ENCODE peak calls at places on chromosomes 16 and 17, in ten cellular contexts. W, L, D, P, F, V, S, T, Z and Y are unnamed samples.
A peak's percentile ranks its signal among the peaks of the same experiment; 100 is the strongest.

GRCh38 chr16:80852261-80852872 is 48.0 kb upstream of the CDYL2 start:
- DNase-seq in W (no peak), L (peak; percentile 60), D (no peak), P (no peak), F (no peak), V (no peak), S (no peak), T (peak; percentile 18), Z (no peak), Y (peak; percentile 51)

GRCh38 chr17:79031996-79032875 is 8.3 kb downstream of the C1QTNF1 start:
- DNase-seq in W (peak; percentile 84), L (no peak), D (no peak), P (no peak), F (no peak), V (peak; percentile 55), S (peak; percentile 20), T (no peak), Z (no peak), Y (no peak)

GRCh38 chr17:70558821-70559220 is 389.5 kb downstream of the KCNJ2 start:
- DNase-seq in W (no peak), L (no peak), D (no peak), P (no peak), F (no peak), V (no peak), S (no peak), T (no peak), Z (no peak), Y (no peak)

GRCh38 chr17:29749045-29749825 is 126.5 kb upstream of the CORO6 start:
- DNase-seq in W (no peak), L (no peak), D (no peak), P (no peak), F (no peak), V (no peak), S (no peak), T (no peak), Z (no peak), Y (no peak)

GRCh38 chr17:36593651-36594316 is 2.1 kb downstream of the DHRS11 start:
- DNase-seq in W (peak; percentile 68), L (no peak), D (no peak), P (no peak), F (no peak), V (peak; percentile 44), S (no peak), T (no peak), Z (no peak), Y (peak; percentile 26)

GRCh38 chr16:85891033-85891775 is 7.8 kb upstream of the IRF8 start:
- DNase-seq in W (no peak), L (no peak), D (peak; percentile 46), P (peak; percentile 43), F (no peak), V (no peak), S (no peak), T (peak; percentile 49), Z (no peak), Y (no peak)

GRCh38 chr16:46746821-46747776 is 1.0 kb downstream of the MYLK3 start:
- DNase-seq in W (peak; percentile 76), L (no peak), D (no peak), P (no peak), F (no peak), V (peak; percentile 72), S (no peak), T (no peak), Z (no peak), Y (no peak)

GRCh38 chr16:89695875-89696597 is 5.5 kb downstream of the SPATA2L start:
- DNase-seq in W (peak; percentile 81), L (no peak), D (no peak), P (no peak), F (no peak), V (peak; percentile 71), S (no peak), T (no peak), Z (no peak), Y (no peak)

GRCh38 chr16:81214745-81215166 is 23.7 kb upstream of the BCO1 start:
- DNase-seq in W (no peak), L (peak; percentile 46), D (no peak), P (no peak), F (peak; percentile 39), V (no peak), S (no peak), T (peak; percentile 19), Z (no peak), Y (peak; percentile 10)

GRCh38 chr17:4503283-4504005 is 4.8 kb downstream of the SPNS2 start:
- DNase-seq in W (no peak), L (no peak), D (no peak), P (no peak), F (no peak), V (no peak), S (no peak), T (no peak), Z (no peak), Y (no peak)

GRCh38 chr17:29178750-29179231 is 1.4 kb downstream of the MYO18A start:
- DNase-seq in W (peak; percentile 86), L (no peak), D (peak; percentile 64), P (no peak), F (no peak), V (no peak), S (no peak), T (no peak), Z (no peak), Y (peak; percentile 55)

GRCh38 chr16:27193300-27193990 is 9.9 kb upstream of the KDM8 start:
- DNase-seq in W (no peak), L (no peak), D (no peak), P (no peak), F (no peak), V (no peak), S (no peak), T (no peak), Z (no peak), Y (no peak)

GRCh38 chr17:58317421-58318064 is 11.1 kb downstream of the TSPOAP1 start:
- DNase-seq in W (peak; percentile 86), L (peak; percentile 66), D (peak; percentile 45), P (peak; percentile 36), F (peak; percentile 37), V (peak; percentile 85), S (peak; percentile 58), T (peak; percentile 98), Z (peak; percentile 74), Y (peak; percentile 60)

GRCh38 chr17:7475764-7476422 is 3.5 kb downstream of the ZBTB4 start:
- DNase-seq in W (peak; percentile 95), L (peak; percentile 52), D (peak; percentile 63), P (no peak), F (no peak), V (peak; percentile 74), S (peak; percentile 92), T (no peak), Z (no peak), Y (peak; percentile 95)

DNA sequence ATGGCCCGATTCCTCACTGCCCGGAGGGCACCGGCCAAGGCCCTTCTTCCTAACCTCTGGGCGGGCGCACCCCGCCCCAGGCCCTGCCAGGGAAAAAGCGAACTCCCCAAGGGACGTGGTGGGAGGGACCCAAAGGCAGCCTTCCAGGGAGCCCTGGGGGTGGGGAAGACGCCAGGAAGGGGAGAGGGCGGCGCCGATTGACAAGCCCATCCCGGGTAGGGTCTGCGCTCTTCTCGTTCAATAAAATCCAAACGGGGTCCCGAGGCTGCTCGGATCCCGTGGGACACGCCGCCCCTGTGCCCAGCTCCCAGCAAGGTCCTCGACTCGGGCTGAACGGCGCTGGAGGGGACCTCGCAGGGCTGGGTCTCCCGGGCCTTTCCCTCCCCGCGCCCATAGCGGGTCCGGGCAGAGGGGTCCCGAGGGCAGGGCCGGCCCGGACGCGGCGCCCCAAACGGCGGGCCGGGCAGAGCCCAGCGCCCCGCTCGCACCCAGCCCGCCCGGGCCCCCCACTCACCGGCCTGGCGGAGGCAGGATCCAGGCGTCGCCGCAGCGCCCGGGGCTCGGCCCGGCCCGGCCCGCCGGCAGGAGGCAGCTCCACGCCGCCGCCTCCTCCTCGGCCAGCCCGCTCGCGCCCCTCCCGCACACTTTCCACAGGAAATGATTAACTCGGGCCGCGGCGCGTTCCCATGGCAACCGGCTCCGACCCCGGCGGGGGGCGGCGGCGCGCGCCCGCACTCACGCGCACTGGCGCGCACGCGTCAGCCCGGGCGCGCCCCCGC is at the start of gene KIFC3:
- DNase-seq in W (peak; percentile 96), L (peak; percentile 90), D (peak; percentile 86), P (peak; percentile 52), F (peak; percentile 91), V (peak; percentile 93), S (peak; percentile 92), T (peak; percentile 52), Z (no peak), Y (peak; percentile 26)
- TF ChIP-seq POLR2A in W (no peak), L (no peak), D (no peak), P (no peak), F (peak; percentile 74), V (no peak), S (no peak), T (peak; percentile 37), Z (no peak), Y (no peak)

DNA sequence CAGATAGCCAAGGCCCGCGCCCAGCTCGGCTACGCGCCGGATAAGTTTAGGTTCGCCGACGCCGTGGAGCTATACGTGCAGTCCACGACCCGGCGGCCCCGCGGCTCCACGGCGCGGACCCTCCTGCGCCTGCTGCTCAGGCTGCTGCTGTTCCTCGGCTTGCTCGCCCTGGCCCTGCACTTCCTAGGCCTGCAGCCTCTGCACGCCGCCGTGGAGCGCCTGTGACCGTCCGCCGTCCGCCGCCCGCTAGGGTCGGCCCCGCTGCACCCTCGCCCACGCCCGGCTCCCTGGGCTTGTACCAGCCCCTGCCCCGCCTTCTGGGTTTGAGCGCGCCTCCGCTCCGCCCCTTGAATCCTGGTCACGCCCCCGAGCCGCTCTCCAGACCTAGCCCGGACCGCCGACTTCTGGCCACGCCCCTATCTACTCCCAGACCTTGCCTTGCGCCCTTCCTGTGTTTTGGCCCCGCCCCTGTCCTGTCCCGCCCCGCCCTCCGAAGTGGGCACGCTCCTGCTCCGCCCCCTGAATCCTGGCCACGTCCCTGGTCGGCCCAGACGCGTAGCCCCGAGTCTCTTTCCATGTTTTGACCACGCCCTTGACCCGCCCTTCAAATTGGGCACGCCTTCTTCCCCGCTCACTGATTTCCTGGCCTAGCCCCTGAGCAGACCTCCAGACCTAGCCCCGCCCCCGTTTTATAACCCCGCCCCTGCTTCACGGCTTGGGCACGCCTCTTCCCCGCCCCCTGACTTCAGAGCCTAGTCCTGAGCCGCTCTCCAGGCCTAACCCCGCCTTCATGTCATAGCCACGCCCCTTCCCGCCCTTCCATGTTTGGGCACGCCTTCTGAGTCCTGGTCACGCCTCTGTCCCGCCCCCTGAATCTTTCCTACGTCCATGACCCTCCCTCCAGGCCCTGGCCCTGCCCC is 15.6 kb upstream of the EEF2K start:
- DNase-seq in W (peak; percentile 100), L (peak; percentile 100), D (peak; percentile 100), P (peak; percentile 100), F (peak; percentile 100), V (peak; percentile 100), S (peak; percentile 100), T (peak; percentile 76), Z (peak; percentile 76), Y (peak; percentile 100)
- TF ChIP-seq POLR2A in W (no peak), L (peak; percentile 30), D (peak; percentile 58), P (peak; percentile 92), F (peak; percentile 92), V (peak; percentile 93), S (peak; percentile 15), T (peak; percentile 29), Z (peak; percentile 63), Y (no peak)

GRCh38 chr17:35087731-35088646 is 24.5 kb upstream of the RFFL start:
- DNase-seq in W (no peak), L (peak; percentile 68), D (peak; percentile 52), P (peak; percentile 54), F (peak; percentile 69), V (peak; percentile 89), S (peak; percentile 82), T (peak; percentile 24), Z (no peak), Y (peak; percentile 79)
- TF ChIP-seq POLR2A in W (no peak), L (no peak), D (peak; percentile 32), P (no peak), F (no peak), V (no peak), S (no peak), T (peak; percentile 30), Z (peak; percentile 15), Y (peak; percentile 50)

GRCh38 chr16:57268804-57269800 is 15.4 kb downstream of the PLLP start:
- DNase-seq in W (no peak), L (peak; percentile 95), D (peak; percentile 66), P (no peak), F (no peak), V (no peak), S (peak; percentile 39), T (no peak), Z (no peak), Y (peak; percentile 93)
- TF ChIP-seq POLR2A in W (no peak), L (no peak), D (peak; percentile 70), P (no peak), F (no peak), V (no peak), S (no peak), T (no peak), Z (no peak), Y (peak; percentile 94)